ENCODE peak calls at places on chromosome 14, in nine cellular contexts. S, A, J, Q, N, W, C, H and I are unnamed samples.

GRCh38 chr14:36515896-36516718 is 3.9 kb downstream of the NKX2-1 start:
- DNase-seq in A (no peak), W (no peak), J (no peak), H (no peak), C (no peak), Q (no peak), N (no peak), S (no peak), I (no peak)

GRCh38 chr14:59098377-59098776 is 90.1 kb upstream of the DAAM1 start:
- DNase-seq in A (no peak), C (no peak), J (no peak), H (no peak), S (no peak), Q (no peak), N (no peak), W (no peak), I (no peak)

GRCh38 chr14:77153802-77154201 is 12.2 kb upstream of the ZDHHC22 start:
- DNase-seq in H (no peak), J (no peak), N (no peak), A (no peak), C (no peak), S (no peak), W (no peak), Q (no peak), I (no peak)

GRCh38 chr14:90039253-90040010 is 22.4 kb upstream of the KCNK13 start:
- DNase-seq in J (no peak), A (no peak), Q (no peak), N (no peak), H (no peak), S (no peak), W (no peak), C (no peak), I (no peak)

GRCh38 chr14:106586098-106586704 is 1059.8 kb downstream of the TMEM121 start:
- DNase-seq in Q (peak; percentile 40), C (no peak), S (peak; percentile 58), A (no peak), J (peak; percentile 69), N (peak; percentile 1), H (peak; percentile 32), W (no peak), I (peak; percentile 58)

GRCh38 chr14:102966256-102966655 is 43.8 kb downstream of the AMN start:
- DNase-seq in W (no peak), H (no peak), S (no peak), C (no peak), J (no peak), N (no peak), Q (no peak), A (no peak), I (no peak)

GRCh38 chr14:67526181-67526580 is 6.9 kb upstream of the PLEKHH1 start:
- DNase-seq in N (no peak), H (no peak), J (no peak), W (no peak), A (no peak), C (no peak), S (no peak), Q (no peak), I (no peak)

GRCh38 chr14:103118019-103118662 is 5.1 kb upstream of the TNFAIP2 start:
- DNase-seq in N (no peak), Q (no peak), W (peak; percentile 72), A (peak; percentile 84), S (peak; percentile 55), H (no peak), C (peak; percentile 87), J (no peak), I (no peak)

GRCh38 chr14:76887196-76887595 is 61.0 kb downstream of the LRRC74A start:
- DNase-seq in N (no peak), W (no peak), J (no peak), C (no peak), S (no peak), H (no peak), Q (no peak), A (no peak), I (no peak)

GRCh38 chr14:54935958-54936357 is 33.3 kb upstream of the GCH1 start:
- DNase-seq in N (no peak), H (no peak), C (no peak), J (no peak), A (no peak), Q (no peak), S (no peak), W (no peak), I (no peak)

GRCh38 chr14:73741876-73742519 is 27.8 kb upstream of the PNMA1 start:
- DNase-seq in A (no peak), J (no peak), C (no peak), H (no peak), Q (no peak), N (no peak), S (no peak), W (no peak), I (no peak)

GRCh38 chr14:101561145-101561896 is at the start of gene DIO3:
- DNase-seq in S (peak; percentile 40), N (peak; percentile 93), J (no peak), C (peak; percentile 56), Q (no peak), A (peak; percentile 26), W (peak; percentile 73), H (no peak), I (no peak)

GRCh38 chr14:55794655-55795583 is 214.9 kb downstream of the KTN1 start:
- DNase-seq in J (no peak), N (no peak), S (no peak), H (no peak), W (no peak), A (no peak), C (no peak), Q (no peak), I (peak; percentile 61)

GRCh38 chr14:77660754-77661153 is 44.3 kb upstream of the SPTLC2 start:
- DNase-seq in Q (no peak), J (no peak), W (no peak), N (no peak), A (no peak), H (no peak), C (no peak), S (no peak), I (no peak)

GRCh38 chr14:62988967-62989366 is 56.3 kb downstream of the KCNH5 start:
- DNase-seq in C (no peak), W (no peak), Q (no peak), N (no peak), H (no peak), A (no peak), J (no peak), S (no peak), I (no peak)

GRCh38 chr14:67785270-67786109 is 30.9 kb downstream of the ZFYVE26 start:
- DNase-seq in J (no peak), W (no peak), N (no peak), Q (no peak), A (no peak), S (no peak), C (no peak), H (no peak), I (no peak)

GRCh38 chr14:75229923-75230792 is 48.5 kb upstream of the FOS start:
- DNase-seq in S (peak; percentile 69), J (peak; percentile 67), W (no peak), N (peak; percentile 70), Q (peak; percentile 70), A (no peak), C (no peak), H (peak; percentile 36), I (peak; percentile 14)

GRCh38 chr14:71399057-71399487 is 491.8 kb downstream of the PCNX1 start:
- DNase-seq in W (no peak), C (no peak), H (peak; percentile 45), A (no peak), N (no peak), J (no peak), S (no peak), Q (no peak), I (no peak)

GRCh38 chr14:64501326-64502171 is 2.1 kb downstream of the ZBTB25 start:
- DNase-seq in N (no peak), Q (no peak), S (peak; percentile 68), C (peak; percentile 77), A (peak; percentile 61), W (peak; percentile 86), H (peak; percentile 56), J (peak; percentile 66), I (peak; percentile 38)

GRCh38 chr14:99541677-99542470 is 60.7 kb downstream of the CCNK start:
- DNase-seq in J (no peak), Q (no peak), C (no peak), H (no peak), W (no peak), S (no peak), A (no peak), N (no peak), I (no peak)
- H3K4me1 ChIP-seq in J (no peaks in the 10 kb centered on the region), Q (no peaks in the 10 kb centered on the region), C (no peaks in the 10 kb centered on the region), H (no peaks in the 10 kb centered on the region), W (peaks cover 13% of the 10 kb centered on the region), S (peaks cover 32% of the 10 kb centered on the region), A (peaks cover 16% of the 10 kb centered on the region), N (peaks cover 21% of the 10 kb centered on the region), I (no peaks in the 10 kb centered on the region)

GRCh38 chr14:91413547-91414474 is 3.8 kb downstream of the CCDC88C start:
- DNase-seq in S (peak; percentile 80), Q (peak; percentile 85), J (peak; percentile 84), N (peak; percentile 97), C (no peak), H (peak; percentile 58), W (no peak), A (no peak), I (no peak)
- H3K4me3 ChIP-seq in S (no peak overlapping the region), Q (peak overlapping the region; percentile 79), J (no peak overlapping the region), N (peak overlapping the region; percentile 25), C (no peak overlapping the region), H (peak overlapping the region; percentile 98), W (no peak overlapping the region), A (no peak overlapping the region), I (no peak overlapping the region)

DNA sequence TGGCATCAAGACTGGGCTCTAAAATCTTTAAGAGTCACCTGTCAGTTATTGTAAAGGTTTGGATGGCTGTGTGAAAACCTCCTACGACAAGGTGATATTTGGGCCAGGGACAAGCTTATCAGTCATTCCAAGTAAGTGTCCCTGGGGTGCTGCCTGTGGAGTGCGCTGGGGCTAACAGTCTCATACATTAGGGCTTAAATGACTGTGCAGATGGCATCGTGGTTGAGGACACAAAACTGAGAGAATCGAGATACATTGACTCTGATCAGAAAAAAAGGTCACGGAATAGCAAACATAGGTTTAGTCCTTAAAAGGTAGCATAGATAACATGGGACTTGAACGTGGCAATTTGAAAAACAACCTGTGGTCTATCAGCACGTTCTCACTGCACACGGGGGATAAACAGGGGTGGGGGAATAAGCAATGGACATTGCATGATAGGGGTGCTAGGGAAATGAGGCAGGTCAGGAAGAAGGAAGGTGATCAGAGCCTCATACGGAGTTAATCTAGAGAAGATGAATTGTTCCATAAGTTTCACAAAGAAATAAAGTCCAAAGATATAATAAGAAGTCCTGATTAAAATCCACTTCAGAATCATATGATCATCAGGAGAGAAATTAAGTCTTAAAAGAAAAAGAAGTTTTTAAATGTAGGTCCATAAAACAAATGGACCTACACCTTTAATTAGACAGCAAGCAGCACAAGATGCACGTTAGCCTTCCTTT is 100.3 kb downstream of the DAD1 start:
- DNase-seq in A (no peak), H (no peak), Q (no peak), N (no peak), C (no peak), J (no peak), S (no peak), W (no peak), I (no peak)
- H3K4me1 ChIP-seq in A (no peaks in the 10 kb centered on the region), H (peaks cover 2% of the 10 kb centered on the region), Q (peaks cover 6% of the 10 kb centered on the region), N (peaks cover 15% of the 10 kb centered on the region), C (no peaks in the 10 kb centered on the region), J (no peaks in the 10 kb centered on the region), S (no peaks in the 10 kb centered on the region), W (no peaks in the 10 kb centered on the region), I (peaks cover under 1% of the 10 kb centered on the region)

DNA sequence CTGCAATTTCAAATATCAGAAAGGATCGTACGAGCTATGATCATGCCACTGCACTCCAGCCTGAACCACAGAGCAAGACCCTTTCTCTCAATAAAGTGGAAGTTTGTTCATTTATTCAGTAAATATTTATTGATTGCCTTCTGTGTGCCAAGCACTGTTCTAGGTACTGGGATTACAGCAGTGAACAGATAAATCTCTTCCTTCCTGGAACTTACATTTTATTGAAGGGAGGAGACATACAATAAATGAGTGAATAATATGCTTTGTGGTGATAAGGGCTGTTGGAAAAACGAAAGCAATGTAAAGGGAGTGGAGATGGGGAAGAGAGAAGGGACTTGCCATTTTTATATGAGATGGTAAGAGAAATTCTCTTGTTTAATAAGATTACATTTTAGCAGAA is 1.6 kb downstream of the GSKIP start:
- DNase-seq in Q (no peak), S (no peak), W (no peak), J (no peak), A (no peak), H (no peak), C (no peak), N (no peak), I (no peak)
- H3K4me3 ChIP-seq in Q (peak overlapping the region; percentile 73), S (peak overlapping the region; percentile 90), W (no peak overlapping the region), J (peak overlapping the region; percentile 97), A (no peak overlapping the region), H (peak overlapping the region; percentile 87), C (no peak overlapping the region), N (peak overlapping the region; percentile 92), I (peak overlapping the region; percentile 93)